ENCODE peak calls at places on chromosome 1, in ten cellular contexts. V is left ventricle myocardium inferior; K is activated B cell treated with CpG ODN at 0.5 μM for 24 hours; T is progenitor cell of endocrine pancreas; Z is CD4-positive, alpha-beta T cell; E is activated CD8-positive, alpha-beta T cell treated with anti-CD3 and anti-CD28 coated beads for 36 hours; O is GM13976; Y is left lung; M is cardiac muscle cell; A is tibial nerve. J is an unnamed sample.

GRCh38 chr1:6701437-6702153 is at the start of gene DNAJC11:
- DNase-seq in Y (peak; percentile 92), M (peak; percentile 92), O (peak; percentile 97), K (peak; percentile 99), Z (peak; percentile 92), T (peak; percentile 83), E (peak; percentile 90), V (peak; percentile 88), A (peak; percentile 68), J (peak; percentile 41)

GRCh38 chr1:40982721-40983120 is 3.2 kb downstream of the CTPS1 start:
- DNase-seq in K (no peak), O (no peak), V (no peak), E (no peak), M (no peak), Z (no peak), T (no peak), Y (no peak), A (no peak), J (no peak)

GRCh38 chr1:42953182-42954180 is 5.2 kb downstream of the SLC2A1 start:
- DNase-seq in K (no peak), O (no peak), M (no peak), A (no peak), Y (no peak), V (no peak), Z (no peak), T (no peak), E (no peak), J (peak; percentile 78)

GRCh38 chr1:26799479-26800133 is 11.9 kb downstream of the PIGV start:
- DNase-seq in M (peak; percentile 94), A (no peak), Z (no peak), K (no peak), O (no peak), T (no peak), V (peak; percentile 78), Y (no peak), E (peak; percentile 62), J (no peak)

GRCh38 chr1:65846911-65847310 is 54.2 kb downstream of the PDE4B start:
- DNase-seq in T (no peak), O (no peak), Z (no peak), E (no peak), V (no peak), M (peak; percentile 17), K (no peak), Y (no peak), A (no peak), J (no peak)

GRCh38 chr1:94552071-94552586 is 10.6 kb upstream of the F3 start:
- DNase-seq in Z (no peak), O (no peak), K (no peak), A (no peak), Y (peak; percentile 48), E (no peak), M (no peak), V (peak; percentile 43), T (no peak), J (no peak)

GRCh38 chr1:19033926-19034680 is 77.6 kb upstream of the IFFO2 start:
- DNase-seq in T (no peak), Y (no peak), V (no peak), E (no peak), A (no peak), O (peak; percentile 32), M (no peak), K (no peak), Z (no peak), J (no peak)

GRCh38 chr1:94739521-94740061 is 80.6 kb upstream of the SLC44A3 start:
- DNase-seq in O (no peak), Y (peak; percentile 58), A (no peak), E (no peak), K (no peak), Z (no peak), T (no peak), M (peak; percentile 92), V (no peak), J (no peak)

GRCh38 chr1:229087339-229087738 is 183.6 kb upstream of the RAB4A start:
- DNase-seq in O (no peak), Z (no peak), K (no peak), E (no peak), Y (no peak), V (no peak), T (no peak), M (no peak), A (no peak), J (no peak)

GRCh38 chr1:2229921-2230700 is 2.0 kb downstream of the SKI start:
- DNase-seq in M (peak; percentile 59), A (no peak), K (no peak), Y (no peak), E (no peak), O (no peak), V (peak; percentile 50), Z (no peak), T (no peak), J (no peak)

GRCh38 chr1:40845895-40846294 is 16.3 kb downstream of the CITED4 start:
- DNase-seq in V (no peak), Z (no peak), O (no peak), M (no peak), K (no peak), E (no peak), A (no peak), T (no peak), Y (no peak), J (no peak)

DNA sequence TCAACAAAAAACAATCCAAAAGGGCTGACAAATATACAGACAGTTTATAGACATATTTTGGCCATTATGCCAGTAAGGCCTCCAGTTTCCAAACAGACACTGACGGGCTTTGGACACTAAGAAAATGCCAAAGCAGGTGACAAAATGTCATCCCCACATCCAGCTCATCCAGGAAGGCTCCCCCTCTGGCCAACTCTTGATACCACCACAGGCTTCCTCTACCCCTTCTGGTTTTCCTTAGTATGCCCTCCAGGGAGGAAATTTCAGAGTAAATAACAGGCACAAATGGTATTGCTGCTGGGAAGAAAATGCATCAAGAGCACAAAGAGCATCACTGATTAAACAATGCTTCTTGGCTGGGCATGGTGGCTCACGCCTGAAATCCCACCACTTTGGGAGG is 225.3 kb downstream of the VAV3 start:
- DNase-seq in T (no peak), Y (no peak), M (no peak), E (no peak), Z (no peak), V (no peak), K (no peak), A (no peak), O (no peak), J (no peak)
- TF ChIP-seq CTCF in T (peak; percentile 9), Y (no peak), M (no peak), E (no peak), Z (no peak), V (no peak), K (no peak), A (no peak), O (no peak), J (no peak)

GRCh38 chr1:161180643-161181042 is 3.3 kb upstream of the B4GALT3 start:
- DNase-seq in T (no peak), Z (no peak), O (no peak), M (no peak), Y (no peak), K (no peak), E (no peak), V (no peak), A (no peak), J (no peak)
- TF ChIP-seq CTCF in T (no peak), Z (peak; percentile 70), O (no peak), M (peak; percentile 32), Y (no peak), K (no peak), E (peak; percentile 40), V (peak; percentile 41), A (no peak), J (peak; percentile 51)

GRCh38 chr1:32068891-32069590 is 3.7 kb upstream of the TMEM39B start:
- DNase-seq in T (no peak), E (no peak), K (no peak), Z (no peak), O (no peak), V (no peak), M (peak; percentile 57), A (no peak), Y (no peak), J (no peak)

GRCh38 chr1:32066489-32066873 is 6.3 kb upstream of the TMEM39B start:
- DNase-seq in V (peak; percentile 22), T (no peak), K (no peak), O (peak; percentile 41), Y (peak; percentile 75), A (peak; percentile 43), Z (no peak), E (no peak), M (peak; percentile 93), J (no peak)

GRCh38 chr1:32062867-32063230 is 9.9 kb upstream of the TMEM39B start:
- DNase-seq in Y (no peak), M (no peak), E (no peak), K (no peak), V (no peak), A (no peak), O (no peak), Z (no peak), T (no peak), J (no peak)

GRCh38 chr1:32060914-32061313 is 11.8 kb upstream of the TMEM39B start:
- DNase-seq in V (no peak), T (no peak), E (no peak), K (no peak), M (no peak), Y (no peak), O (no peak), Z (no peak), A (no peak), J (no peak)

GRCh38 chr1:32063261-32063681 is 9.5 kb upstream of the TMEM39B start:
- DNase-seq in Y (no peak), V (no peak), Z (no peak), T (no peak), O (peak; percentile 59), K (no peak), M (peak; percentile 75), E (no peak), A (no peak), J (peak; percentile 46)
- TF ChIP-seq CTCF in Y (peak; percentile 47), V (peak; percentile 64), Z (peak; percentile 72), T (peak; percentile 52), O (peak; percentile 39), K (no peak), M (peak; percentile 54), E (peak; percentile 66), A (peak; percentile 48), J (peak; percentile 76)

GRCh38 chr1:205985330-205986005 is 17.7 kb downstream of the RAB7B start:
- DNase-seq in M (no peak), O (no peak), E (no peak), A (no peak), Z (no peak), K (no peak), Y (no peak), V (no peak), T (no peak), J (no peak)

GRCh38 chr1:205983925-205984725 is 19.1 kb downstream of the RAB7B start:
- DNase-seq in E (peak; percentile 59), O (peak; percentile 72), T (peak; percentile 21), M (peak; percentile 75), A (peak; percentile 43), Z (no peak), Y (peak; percentile 63), K (peak; percentile 39), V (peak; percentile 71), J (no peak)

GRCh38 chr1:205986848-205987247 is 16.3 kb downstream of the RAB7B start:
- DNase-seq in Y (no peak), Z (no peak), M (no peak), V (no peak), K (no peak), E (no peak), A (no peak), O (no peak), T (no peak), J (no peak)

GRCh38 chr1:205988585-205988995 is 14.6 kb downstream of the RAB7B start:
- DNase-seq in Z (no peak), V (no peak), E (no peak), A (no peak), M (no peak), T (no peak), K (no peak), Y (no peak), O (no peak), J (no peak)

GRCh38 chr1:205986291-205986690 is 16.9 kb downstream of the RAB7B start:
- DNase-seq in Z (no peak), A (no peak), M (no peak), E (no peak), V (no peak), T (no peak), O (no peak), K (no peak), Y (no peak), J (no peak)
- TF ChIP-seq CTCF in Z (no peak), A (no peak), M (peak; percentile 7), E (no peak), V (no peak), T (no peak), O (no peak), K (no peak), Y (no peak), J (no peak)

J was measured in D721Med.